ENCODE peak calls at places on chromosomes 11 and 22, in nine cellular contexts. K, S, B, F, T, N, W, G and U are unnamed samples.
A peak's percentile ranks its signal among the peaks of the same experiment; 100 is the strongest.

GRCh38 chr11:122778148-122778547 is 60.2 kb upstream of the CRTAM start:
- DNase-seq in S (no peak), G (no peak), N (no peak), B (no peak), F (no peak), T (no peak), K (peak; percentile 11), W (no peak), U (no peak)

GRCh38 chr11:63917685-63918523 is 940 bp upstream of the RCOR2 start:
- DNase-seq in B (no peak), F (peak; percentile 67), S (peak; percentile 68), T (peak; percentile 84), W (peak; percentile 25), G (peak; percentile 71), N (peak; percentile 63), K (peak; percentile 62), U (peak; percentile 47)

GRCh38 chr11:62245271-62245753 is 3.3 kb downstream of the SCGB1D2 start:
- DNase-seq in B (no peak), T (no peak), F (no peak), W (no peak), N (no peak), K (peak; percentile 24), S (no peak), G (no peak), U (no peak)

GRCh38 chr11:62054484-62055121 is 69.2 kb upstream of the INCENP start:
- DNase-seq in K (peak; percentile 53), N (peak; percentile 46), T (no peak), G (no peak), B (peak; percentile 54), S (peak; percentile 87), F (peak; percentile 50), W (no peak), U (no peak)

GRCh38 chr11:899724-900123 is 10.9 kb downstream of the CHID1 start:
- DNase-seq in K (no peak), S (no peak), B (no peak), W (no peak), G (no peak), T (no peak), F (no peak), N (no peak), U (no peak)

GRCh38 chr11:29161216-29161615 is 855.6 kb downstream of the KCNA4 start:
- DNase-seq in W (no peak), N (no peak), S (no peak), B (no peak), F (no peak), G (no peak), T (no peak), K (no peak), U (no peak)

GRCh38 chr11:10294289-10294953 is 402 bp upstream of the SBF2 start:
- DNase-seq in B (peak; percentile 55), G (peak; percentile 58), F (no peak), W (peak; percentile 55), S (no peak), K (peak; percentile 41), N (peak; percentile 36), T (peak; percentile 50), U (peak; percentile 16)

GRCh38 chr22:39664485-39665200 is 94.1 kb downstream of the CACNA1I start:
- DNase-seq in F (peak; percentile 58), N (peak; percentile 25), B (no peak), T (no peak), G (no peak), S (no peak), K (no peak), W (no peak), U (no peak)

GRCh38 chr22:24142831-24143230 is 38.5 kb upstream of the SUSD2 start:
- DNase-seq in W (no peak), S (no peak), K (no peak), G (no peak), N (peak; percentile 72), B (no peak), T (no peak), F (no peak), U (no peak)

GRCh38 chr22:25002241-25002985 is 49.9 kb downstream of the KIAA1671 start:
- DNase-seq in S (no peak), N (no peak), T (no peak), G (no peak), K (no peak), F (no peak), W (no peak), B (no peak), U (no peak)

GRCh38 chr11:71169328-71169727 is 83.0 kb downstream of the SHANK2 start:
- DNase-seq in S (no peak), T (no peak), G (no peak), N (no peak), K (no peak), W (no peak), B (no peak), F (no peak), U (no peak)

GRCh38 chr22:39144101-39144815 is 8.2 kb downstream of the CBX7 start:
- DNase-seq in T (no peak), W (no peak), N (peak; percentile 37), K (no peak), B (peak; percentile 61), S (no peak), G (no peak), F (peak; percentile 77), U (no peak)

DNA sequence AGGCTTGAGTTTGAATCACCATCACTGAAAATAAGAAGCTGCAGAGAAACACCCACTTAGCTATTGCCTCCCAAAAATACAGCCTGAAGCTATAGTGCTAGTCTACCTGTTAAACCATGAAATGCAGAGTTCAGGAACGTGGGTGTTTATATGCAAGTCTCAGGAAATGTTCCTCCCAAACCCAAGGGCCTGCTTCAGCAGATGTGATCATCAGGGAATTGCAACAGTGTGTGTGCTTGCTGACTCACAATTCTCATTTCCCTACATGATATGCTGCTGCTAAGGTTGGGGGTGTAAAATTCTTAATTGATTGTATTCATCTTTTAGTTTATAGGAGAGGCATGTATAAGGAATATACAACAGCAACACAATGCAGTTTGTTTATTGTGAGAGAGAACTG is 49.6 kb downstream of the NUP98 start:
- DNase-seq in B (no peak), S (no peak), N (no peak), T (no peak), W (no peak), G (no peak), K (no peak), F (no peak), U (no peak)
- H3K27ac ChIP-seq in B (no peak overlapping the region), S (no peak overlapping the region), N (no peak overlapping the region), T (no peak overlapping the region), W (no peak overlapping the region), G (no peak overlapping the region), K (peak overlapping the region; percentile 19), F (no peak overlapping the region), U (no peak overlapping the region)

DNA sequence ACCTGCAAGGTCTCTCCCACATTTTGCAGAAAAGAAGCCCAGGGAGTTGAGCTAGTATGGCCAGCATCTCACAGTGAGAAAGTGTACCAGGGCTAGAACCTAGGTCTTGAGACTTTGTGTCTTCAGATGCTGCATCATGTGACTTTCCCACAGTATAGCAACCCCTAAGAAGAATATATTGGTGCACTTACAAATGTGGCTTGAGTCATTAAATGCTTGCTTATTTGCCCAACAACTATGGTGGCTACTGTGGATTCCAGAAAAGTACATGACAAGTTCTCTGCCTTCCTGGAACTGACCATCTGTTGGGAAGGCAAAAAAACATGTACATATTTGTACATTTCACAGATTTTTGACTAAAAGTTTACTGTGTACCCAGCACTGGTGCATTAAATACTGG is 55.0 kb downstream of the POLD3 start:
- DNase-seq in T (no peak), K (no peak), F (no peak), N (no peak), W (no peak), G (no peak), S (no peak), B (no peak), U (no peak)
- H3K27ac ChIP-seq in T (no peak overlapping the region), K (no peak overlapping the region), F (no peak overlapping the region), N (no peak overlapping the region), W (no peak overlapping the region), G (no peak overlapping the region), S (no peak overlapping the region), B (no peak overlapping the region), U (no peak overlapping the region)

GRCh38 chr11:58508005-58508404 is at the start of gene OR5B21:
- DNase-seq in K (no peak), B (no peak), S (no peak), W (no peak), G (no peak), F (no peak), T (no peak), N (no peak), U (no peak)

GRCh38 chr11:58508814-58509213 is 909 bp upstream of the OR5B21 start:
- DNase-seq in N (no peak), F (no peak), S (no peak), K (no peak), W (no peak), B (no peak), G (no peak), T (no peak), U (no peak)

GRCh38 chr11:58505849-58506248 is 2.1 kb downstream of the OR5B21 start:
- DNase-seq in W (no peak), S (no peak), F (no peak), T (no peak), B (no peak), G (no peak), K (no peak), N (no peak), U (no peak)

GRCh38 chr11:58507355-58507754 is 550 bp downstream of the OR5B21 start:
- DNase-seq in K (no peak), W (no peak), S (no peak), T (no peak), B (no peak), F (no peak), N (no peak), G (no peak), U (no peak)

GRCh38 chr11:58506935-58507334 is 970 bp downstream of the OR5B21 start:
- DNase-seq in S (no peak), W (no peak), T (no peak), F (no peak), G (no peak), B (no peak), K (no peak), N (no peak), U (no peak)
- H3K27ac ChIP-seq in S (no peak overlapping the region), W (no peak overlapping the region), T (no peak overlapping the region), F (no peak overlapping the region), G (no peak overlapping the region), B (no peak overlapping the region), K (no peak overlapping the region), N (no peak overlapping the region), U (no peak overlapping the region)

GRCh38 chr11:77205467-77206263 is 77.6 kb downstream of the MYO7A start:
- DNase-seq in N (no peak), B (no peak), W (no peak), T (no peak), F (peak; percentile 33), S (no peak), G (no peak), K (no peak), U (no peak)

GRCh38 chr11:77207019-77207485 is 79.0 kb downstream of the MYO7A start:
- DNase-seq in K (no peak), S (no peak), B (no peak), W (no peak), F (no peak), N (no peak), T (no peak), G (no peak), U (no peak)

GRCh38 chr11:77204792-77205466 is 76.9 kb downstream of the MYO7A start:
- DNase-seq in N (no peak), F (peak; percentile 8), K (no peak), G (no peak), B (no peak), T (no peak), S (no peak), W (no peak), U (no peak)

GRCh38 chr11:77207618-77208313 is 79.7 kb downstream of the MYO7A start:
- DNase-seq in W (no peak), F (no peak), B (no peak), N (peak; percentile 10), T (no peak), G (no peak), K (no peak), S (no peak), U (no peak)

GRCh38 chr11:77206264-77207018 is 78.4 kb downstream of the MYO7A start:
- DNase-seq in G (no peak), T (no peak), N (no peak), K (no peak), B (no peak), S (no peak), W (no peak), F (peak; percentile 12), U (no peak)
- H3K27ac ChIP-seq in G (no peak overlapping the region), T (no peak overlapping the region), N (no peak overlapping the region), K (no peak overlapping the region), B (no peak overlapping the region), S (no peak overlapping the region), W (no peak overlapping the region), F (no peak overlapping the region), U (no peak overlapping the region)